ENCODE peak calls at places on chromosomes 6 and 20, in seven cellular contexts. V is GM13976, B is MCF 10A, J is nephron progenitor cell, R is AG04450, W is AG04449, M is astrocyte. T is an unnamed sample.

GRCh38 chr6:42777126-42777822 is 4.6 kb upstream of the BICRAL start:
- DNase-seq in W (no peak), B (no peak), R (no peak), J (no peak), M (peak; percentile 55), V (no peak), T (no peak)

GRCh38 chr6:169589293-169589692 is 112.5 kb downstream of the WDR27 start:
- DNase-seq in V (no peak), M (peak; percentile 80), W (no peak), R (no peak), J (no peak), B (no peak), T (no peak)

GRCh38 chr6:16486661-16487060 is 248.3 kb downstream of the GMPR start:
- DNase-seq in J (no peak), V (no peak), W (no peak), B (no peak), R (no peak), M (no peak), T (no peak)

GRCh38 chr6:98036344-98036743 is 753.3 kb upstream of the MMS22L start:
- DNase-seq in M (no peak), R (no peak), V (no peak), J (no peak), B (no peak), W (no peak), T (no peak)

GRCh38 chr6:80639243-80639642 is 532.8 kb downstream of the BCKDHB start:
- DNase-seq in B (no peak), J (no peak), W (no peak), M (peak; percentile 75), V (no peak), R (no peak), T (peak; percentile 5)

GRCh38 chr6:147154454-147154853 is 49.8 kb upstream of the STXBP5 start:
- DNase-seq in M (no peak), R (no peak), J (no peak), W (no peak), V (no peak), B (peak; percentile 81), T (no peak)

GRCh38 chr20:14232650-14233049 is 104.8 kb downstream of the FLRT3 start:
- DNase-seq in B (no peak), M (no peak), J (no peak), V (no peak), W (no peak), R (no peak), T (no peak)

GRCh38 chr6:137043710-137044365 is 927 bp downstream of the IL20RA start:
- DNase-seq in R (peak; percentile 2), B (peak; percentile 63), W (no peak), J (peak; percentile 46), M (peak; percentile 37), V (peak; percentile 48), T (no peak)

GRCh38 chr20:40880716-40881104 is 147.9 kb upstream of the TOP1 start:
- DNase-seq in R (no peak), V (no peak), M (no peak), J (no peak), B (no peak), W (no peak), T (no peak)

GRCh38 chr6:158798311-158798710 is 20.9 kb downstream of the EZR start:
- DNase-seq in J (no peak), R (no peak), W (no peak), V (no peak), B (no peak), M (no peak), T (no peak)

GRCh38 chr6:158777510-158777909 is 41.7 kb downstream of the EZR start:
- DNase-seq in R (no peak), W (no peak), J (no peak), V (no peak), B (no peak), M (no peak), T (no peak)

GRCh38 chr6:10202111-10202510 is 212.8 kb downstream of the TFAP2A start:
- DNase-seq in J (no peak), V (no peak), B (peak; percentile 41), R (no peak), M (no peak), W (no peak), T (no peak)

GRCh38 chr20:37492096-37492625 is 28.9 kb upstream of the NNAT start:
- DNase-seq in B (no peak), M (no peak), R (no peak), V (no peak), J (no peak), W (no peak), T (no peak)

GRCh38 chr6:119314894-119315272 is 34.7 kb downstream of the MAN1A1 start:
- DNase-seq in M (no peak), V (no peak), R (no peak), B (no peak), W (no peak), J (no peak), T (no peak)

GRCh38 chr6:11232968-11233626 is 629 bp upstream of the NEDD9 start:
- DNase-seq in B (no peak), V (no peak), J (peak; percentile 19), R (no peak), M (no peak), W (no peak), T (no peak)

GRCh38 chr6:165715428-165715827 is 52.4 kb upstream of the PDE10A start:
- DNase-seq in W (no peak), B (no peak), J (no peak), V (no peak), M (no peak), R (no peak), T (no peak)

GRCh38 chr6:22025468-22026159 is 271.2 kb downstream of the PRL start:
- DNase-seq in W (no peak), M (peak; percentile 99), J (peak; percentile 12), R (peak; percentile 48), B (peak; percentile 38), V (peak; percentile 49), T (no peak)

GRCh38 chr20:11902264-11902663 is 15.4 kb upstream of the BTBD3 start:
- DNase-seq in V (no peak), W (peak; percentile 19), B (peak; percentile 16), R (no peak), M (peak; percentile 83), J (no peak), T (no peak)

GRCh38 chr6:25942561-25943147 is 12.2 kb upstream of the SLC17A2 start:
- DNase-seq in W (peak; percentile 16), M (no peak), B (peak; percentile 60), V (peak; percentile 37), J (no peak), R (no peak), T (no peak)

GRCh38 chr6:1815827-1816452 is 206.2 kb downstream of the FOXC1 start:
- DNase-seq in J (no peak), B (no peak), W (no peak), M (no peak), R (no peak), V (no peak), T (no peak)
- TF ChIP-seq CTCF in J (no peak), B (no peak), W (no peak), M (no peak), R (no peak), V (no peak), T (no peak)

GRCh38 chr6:45420909-45421699 is 43.4 kb upstream of the SUPT3H start:
- DNase-seq in M (no peak), V (no peak), W (no peak), B (no peak), J (no peak), R (no peak), T (no peak)

GRCh38 chr6:45423111-45423900 is 45.6 kb upstream of the SUPT3H start:
- DNase-seq in R (no peak), W (no peak), B (no peak), J (peak; percentile 69), M (no peak), V (peak; percentile 33), T (no peak)

GRCh38 chr6:45420083-45420908 is 42.6 kb upstream of the SUPT3H start:
- DNase-seq in R (no peak), V (peak; percentile 20), M (peak; percentile 88), W (no peak), B (peak; percentile 46), J (peak; percentile 17), T (no peak)

GRCh38 chr6:45422541-45423110 is 44.9 kb upstream of the SUPT3H start:
- DNase-seq in J (peak; percentile 60), B (peak; percentile 32), R (no peak), V (peak; percentile 26), M (peak; percentile 55), W (no peak), T (no peak)

GRCh38 chr6:45421700-45422540 is 44.2 kb upstream of the SUPT3H start:
- DNase-seq in W (no peak), B (peak; percentile 54), M (peak; percentile 58), R (no peak), V (peak; percentile 54), J (peak; percentile 69), T (peak; percentile 53)
- TF ChIP-seq CTCF in W (peak; percentile 55), B (no peak), M (no peak), R (peak; percentile 55), V (peak; percentile 28), J (no peak), T (peak; percentile 58)

DNA sequence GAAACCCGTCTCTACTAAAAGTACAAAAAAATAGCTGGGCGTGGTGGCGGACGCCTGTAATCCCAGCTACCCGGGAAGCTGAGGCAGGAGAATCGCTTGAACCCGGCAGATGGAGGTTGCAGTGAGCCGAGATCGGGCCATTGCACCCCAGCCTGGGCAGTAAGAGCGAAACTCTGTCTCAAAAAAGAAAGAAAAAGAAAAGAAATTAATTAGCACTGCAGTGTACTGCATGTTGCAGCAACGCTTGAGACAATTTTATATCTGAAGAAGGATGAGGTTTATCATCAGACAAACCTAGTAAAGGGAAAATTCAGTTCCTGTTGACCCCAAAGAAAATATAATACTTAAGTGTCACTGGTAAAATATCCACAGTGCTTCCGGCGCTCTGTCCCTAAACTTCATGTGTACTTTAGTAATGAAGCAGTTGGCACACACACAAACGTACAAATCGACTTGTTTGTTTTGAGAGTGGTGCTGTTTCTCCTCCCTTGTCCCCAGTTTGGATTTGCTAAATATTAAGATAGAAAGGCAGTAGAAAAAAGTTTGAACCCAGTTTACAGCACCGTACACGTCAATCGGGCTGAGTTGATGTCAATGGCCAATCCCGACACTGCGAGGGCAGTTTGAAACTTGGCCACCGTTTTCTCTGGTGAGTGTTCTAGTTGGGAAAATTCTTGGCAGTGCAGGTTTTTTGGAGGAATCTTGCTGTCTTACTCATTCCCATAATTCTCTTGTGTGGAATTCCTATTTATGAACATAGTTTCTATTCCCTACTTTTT is 72.7 kb downstream of the OR2B2 start:
- DNase-seq in R (no peak), B (peak; percentile 92), V (no peak), M (peak; percentile 86), J (no peak), W (no peak), T (no peak)
- TF ChIP-seq CTCF in R (no peak), B (no peak), V (no peak), M (no peak), J (no peak), W (no peak), T (no peak)

GRCh38 chr20:50593005-50593335 is 82.8 kb downstream of the PTPN1 start:
- DNase-seq in B (no peak), W (no peak), J (no peak), R (no peak), V (no peak), M (no peak), T (no peak)

GRCh38 chr20:50590348-50590664 is 80.1 kb downstream of the PTPN1 start:
- DNase-seq in M (no peak), R (no peak), B (no peak), W (no peak), V (no peak), J (no peak), T (no peak)

GRCh38 chr20:50591233-50591852 is 81.2 kb downstream of the PTPN1 start:
- DNase-seq in B (no peak), W (no peak), V (no peak), J (no peak), R (no peak), M (no peak), T (no peak)

GRCh38 chr20:50594231-50594590 is 84.0 kb downstream of the PTPN1 start:
- DNase-seq in J (no peak), R (no peak), M (no peak), V (no peak), W (no peak), B (no peak), T (no peak)

GRCh38 chr20:50592282-50593004 is 82.3 kb downstream of the PTPN1 start:
- DNase-seq in R (no peak), J (no peak), M (no peak), V (no peak), W (no peak), B (no peak), T (no peak)
- TF ChIP-seq CTCF in R (no peak), J (no peak), M (no peak), V (no peak), W (no peak), B (no peak), T (no peak)

T was measured in AG09319.